ENCODE peak calls at places on chromosomes 12 and 14, in ten cellular contexts. T is endothelial cell, D is neural progenitor cell, F is choroid plexus epithelial cell, G is bronchial epithelial cell, U is thoracic aorta, H is tibial artery, J is progenitor cell of endocrine pancreas, V is cardiac fibroblast, W is foreskin fibroblast. K is an unnamed sample.

GRCh38 chr14:101186544-101186943 is 283.0 kb upstream of the RTL1 start:
- DNase-seq in J (no peak), H (no peak), D (no peak), T (no peak), W (no peak), G (no peak), U (no peak), V (no peak), F (no peak), K (no peak)

GRCh38 chr12:87253157-87253556 is 776.0 kb downstream of the C12orf50 start:
- DNase-seq in V (no peak), J (no peak), F (peak), T (no peak), W (peak), H (no peak), G (peak), D (no peak), U (no peak), K (no peak)

GRCh38 chr12:131060011-131060703 is 106.5 kb downstream of the ADGRD1 start:
- DNase-seq in G (no peak), J (no peak), F (no peak), V (no peak), D (no peak), H (peak), T (no peak), W (no peak), U (no peak), K (no peak)

GRCh38 chr12:106493531-106493930 is 89.3 kb upstream of the RFX4 start:
- DNase-seq in F (no peak), U (no peak), D (peak), H (no peak), V (no peak), W (no peak), T (no peak), G (no peak), J (no peak), K (no peak)

GRCh38 chr14:58777541-58777979 is 139.8 kb downstream of the DACT1 start:
- DNase-seq in J (no peak), U (no peak), V (no peak), D (peak), W (no peak), G (no peak), F (peak), H (no peak), T (no peak), K (no peak)

GRCh38 chr12:4800555-4800954 is 80.4 kb downstream of the GALNT8 start:
- DNase-seq in H (no peak), J (no peak), D (no peak), U (no peak), V (no peak), W (no peak), F (no peak), T (no peak), G (no peak), K (no peak)

GRCh38 chr12:75635606-75636444 is 124.4 kb upstream of the KRR1 start:
- DNase-seq in G (peak), U (no peak), D (no peak), H (no peak), J (no peak), F (peak), V (peak), T (no peak), W (peak), K (peak)

GRCh38 chr12:3017281-3017680 is 58.1 kb downstream of the TEAD4 start:
- DNase-seq in G (no peak), W (no peak), U (no peak), T (no peak), D (no peak), H (no peak), J (no peak), V (no peak), F (no peak), K (no peak)

GRCh38 chr14:76348898-76349297 is 27.0 kb upstream of the ESRRB start:
- DNase-seq in U (no peak), V (peak), T (no peak), D (peak), H (peak), F (peak), J (no peak), W (peak), G (no peak), K (no peak)

GRCh38 chr12:28065374-28065773 is 92.8 kb upstream of the PTHLH start:
- DNase-seq in H (no peak), D (no peak), F (no peak), V (peak), G (no peak), T (no peak), J (no peak), U (no peak), W (no peak), K (no peak)

GRCh38 chr12:2555487-2556082 is 239.2 kb upstream of the FKBP4 start:
- DNase-seq in W (no peak), H (no peak), U (no peak), D (peak), T (no peak), J (no peak), V (no peak), G (no peak), F (no peak), K (no peak)

GRCh38 chr14:104974146-104974541 is 4.0 kb downstream of the AHNAK2 start:
- DNase-seq in V (no peak), J (no peak), U (no peak), W (no peak), F (no peak), T (no peak), G (peak), H (no peak), D (no peak), K (no peak)

GRCh38 chr12:102958073-102958829 is 777 bp downstream of the ASCL1 start:
- DNase-seq in V (peak), U (no peak), W (peak), J (peak), D (peak), H (no peak), T (peak), F (peak), G (no peak), K (peak)
- TF ChIP-seq CTCF in V (no peak), U (no peak), W (no peak), J (no peak), D (peak), H (no peak), T (no peak), F (no peak), G (no peak), K (no peak)

DNA sequence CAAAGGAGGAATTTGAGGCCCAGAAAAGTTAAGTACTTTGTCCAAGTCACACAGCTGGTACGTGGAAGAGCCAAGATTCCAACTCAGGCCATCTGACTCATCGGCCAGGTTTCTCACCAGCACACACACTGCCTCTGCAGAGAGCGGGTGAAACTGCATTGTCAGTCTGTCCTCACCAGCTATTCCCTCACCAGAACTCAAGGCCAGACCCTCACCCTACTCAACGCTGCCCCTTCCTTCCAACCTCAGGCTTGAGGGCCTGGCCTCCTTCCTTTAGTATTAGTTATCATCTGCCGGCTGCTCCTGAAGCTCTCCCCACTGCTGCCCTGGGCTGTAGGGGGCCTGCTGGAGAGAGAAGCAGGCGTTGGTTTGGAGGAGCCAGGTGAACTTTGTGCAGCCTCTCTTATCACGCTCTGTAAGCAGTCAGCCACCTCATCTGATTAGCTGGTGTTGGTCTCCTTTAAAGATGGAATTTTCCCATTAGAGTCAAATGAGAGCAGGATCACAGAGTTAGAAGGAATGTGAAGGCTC is 16.6 kb upstream of the PLEK2 start:
- DNase-seq in D (no peak), V (peak), W (peak), U (no peak), F (peak), J (no peak), T (no peak), H (no peak), G (peak), K (no peak)
- TF ChIP-seq CTCF in D (no peak), V (no peak), W (no peak), U (no peak), F (peak), J (peak), T (no peak), H (no peak), G (no peak), K (no peak)

GRCh38 chr14:65360144-65360784 is 52.3 kb upstream of the FUT8 start:
- DNase-seq in H (no peak), W (no peak), D (no peak), F (peak), J (no peak), U (no peak), G (no peak), T (no peak), V (no peak), K (no peak)

GRCh38 chr14:65361920-65362319 is 50.6 kb upstream of the FUT8 start:
- DNase-seq in V (peak), D (no peak), T (no peak), U (no peak), G (peak), W (peak), F (peak), H (peak), J (no peak), K (no peak)

GRCh38 chr14:65357091-65357490 is 55.4 kb upstream of the FUT8 start:
- DNase-seq in W (no peak), F (no peak), U (no peak), H (no peak), V (no peak), J (no peak), T (no peak), G (no peak), D (no peak), K (no peak)

GRCh38 chr14:65356327-65356836 is 56.1 kb upstream of the FUT8 start:
- DNase-seq in T (no peak), F (peak), G (peak), J (no peak), V (peak), H (no peak), U (no peak), W (peak), D (no peak), K (no peak)

GRCh38 chr14:65359503-65359902 is 53.0 kb upstream of the FUT8 start:
- DNase-seq in W (peak), F (peak), G (peak), J (no peak), U (no peak), T (no peak), D (no peak), H (no peak), V (peak), K (no peak)
- TF ChIP-seq CTCF in W (no peak), F (peak), G (peak), J (no peak), U (no peak), T (no peak), D (no peak), H (no peak), V (no peak), K (no peak)

GRCh38 chr12:54169036-54169435 is 19.7 kb downstream of the SMUG1 start:
- DNase-seq in T (no peak), V (no peak), G (no peak), H (no peak), U (no peak), F (no peak), W (no peak), J (no peak), D (no peak), K (no peak)
- TF ChIP-seq CTCF in T (peak), V (peak), G (no peak), H (no peak), U (no peak), F (no peak), W (no peak), J (peak), D (peak), K (no peak)

DNA sequence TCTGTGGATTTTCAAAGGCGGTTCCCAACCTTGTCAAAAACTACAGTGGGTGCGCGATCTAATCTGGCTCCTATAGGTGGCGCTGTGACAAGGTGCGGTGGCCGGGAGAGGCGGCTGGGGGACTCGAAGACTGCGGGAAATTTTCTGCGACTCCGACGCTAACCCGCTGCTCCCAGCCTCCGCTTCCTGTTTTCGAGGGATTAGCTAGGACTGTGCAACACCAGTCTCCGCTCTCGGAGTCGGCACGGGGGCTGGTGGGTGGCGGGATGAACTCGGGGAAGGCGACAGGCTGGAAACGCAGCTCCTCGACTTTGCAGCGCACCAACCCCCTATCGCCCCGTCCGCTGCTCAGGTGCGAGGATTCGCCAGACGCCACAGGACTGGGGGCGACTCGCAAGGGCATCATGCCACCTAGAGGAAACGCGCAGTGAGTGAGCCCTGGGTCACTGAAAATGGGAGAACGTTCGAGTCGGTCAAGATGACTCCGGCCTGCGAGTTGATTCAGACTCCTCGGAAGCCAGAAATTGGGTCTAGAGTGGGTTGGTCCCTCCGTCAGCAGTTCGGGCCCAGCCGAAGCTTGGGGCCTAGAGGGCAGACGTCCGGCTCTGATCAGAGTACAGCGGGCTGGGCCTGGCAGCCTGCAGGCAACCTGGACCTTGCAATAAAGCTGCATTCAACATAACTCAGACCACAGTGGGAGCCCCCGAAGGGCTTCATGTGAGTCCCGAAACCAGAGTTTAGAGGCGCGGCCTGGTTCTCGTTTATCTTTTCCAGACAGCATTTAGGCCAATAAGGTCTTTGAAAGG is 5.5 kb upstream of the PAX9 start:
- DNase-seq in J (peak), H (no peak), T (peak), U (no peak), G (peak), D (peak), V (no peak), F (peak), W (peak), K (peak)
- TF ChIP-seq CTCF in J (peak), H (peak), T (peak), U (peak), G (peak), D (peak), V (peak), F (peak), W (no peak), K (peak)

GRCh38 chr14:95674613-95675012 is 11.6 kb upstream of the TCL1B start:
- DNase-seq in D (no peak), W (no peak), U (no peak), V (no peak), G (no peak), F (no peak), H (no peak), T (no peak), J (no peak), K (no peak)
- TF ChIP-seq CTCF in D (no peak), W (no peak), U (no peak), V (no peak), G (no peak), F (no peak), H (no peak), T (no peak), J (no peak), K (no peak)

GRCh38 chr12:115394498-115395220 is 710.7 kb upstream of the TBX3 start:
- DNase-seq in W (peak), F (no peak), H (no peak), D (no peak), V (peak), J (no peak), G (peak), T (no peak), U (no peak), K (no peak)

GRCh38 chr12:115402443-115403170 is 718.6 kb upstream of the TBX3 start:
- DNase-seq in F (no peak), W (peak), U (no peak), V (no peak), T (no peak), H (no peak), D (no peak), G (no peak), J (no peak), K (no peak)

GRCh38 chr12:115396567-115396966 is 712.6 kb upstream of the TBX3 start:
- DNase-seq in W (no peak), H (no peak), T (no peak), G (no peak), D (no peak), V (no peak), F (no peak), U (no peak), J (no peak), K (no peak)

GRCh38 chr12:115400011-115400410 is 716.0 kb upstream of the TBX3 start:
- DNase-seq in D (no peak), F (no peak), G (no peak), T (no peak), U (no peak), V (no peak), J (no peak), W (no peak), H (no peak), K (no peak)

DNA sequence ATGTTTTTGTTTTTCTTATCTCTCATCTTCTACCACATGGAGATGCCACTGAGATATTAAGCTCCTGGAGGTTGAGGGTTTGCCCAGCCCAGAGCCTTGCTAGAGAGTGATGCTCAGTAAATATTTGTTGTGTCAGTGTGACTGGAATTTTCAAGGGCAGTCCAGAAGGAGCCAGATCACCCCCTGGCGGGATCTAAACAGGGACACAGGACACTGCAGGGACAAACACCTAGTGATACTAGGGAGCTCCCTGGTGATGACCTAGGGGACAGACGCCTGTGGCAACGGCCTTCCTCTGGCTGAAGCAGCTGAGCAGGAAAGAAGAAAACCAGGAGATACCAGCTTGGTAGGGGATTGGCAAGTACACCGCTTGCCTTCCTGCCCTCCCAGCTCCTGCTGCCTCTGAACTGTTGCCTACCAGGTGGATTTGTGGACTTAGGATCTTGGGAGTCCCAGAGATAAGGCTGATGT is 714.4 kb upstream of the TBX3 start:
- DNase-seq in T (no peak), H (no peak), D (no peak), G (peak), V (peak), U (no peak), W (peak), J (no peak), F (no peak), K (no peak)
- TF ChIP-seq CTCF in T (no peak), H (no peak), D (no peak), G (peak), V (no peak), U (no peak), W (no peak), J (peak), F (peak), K (no peak)

DNA sequence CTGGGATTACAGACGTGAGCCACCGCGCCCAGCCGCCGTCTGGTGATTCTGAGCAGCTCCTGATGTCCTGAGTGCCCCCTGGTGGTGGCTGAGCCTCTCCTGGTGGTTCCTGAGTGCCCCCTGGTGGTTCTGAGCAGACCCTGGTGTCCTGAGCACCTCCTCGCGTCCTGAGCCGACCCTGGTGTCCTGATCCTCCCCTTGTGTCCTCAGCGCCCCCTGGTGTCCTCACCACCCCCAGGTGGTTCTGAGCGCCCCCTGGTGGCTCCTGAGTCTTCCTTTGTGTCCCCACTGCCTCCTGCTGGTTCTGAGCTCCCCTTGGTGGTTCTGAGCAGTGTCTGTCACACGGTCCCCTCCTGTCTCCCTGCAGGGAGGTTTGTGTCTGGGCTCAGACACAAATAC is 1304.9 kb downstream of the TMEM121 start:
- DNase-seq in U (no peak), J (no peak), D (no peak), G (no peak), F (peak), V (peak), T (no peak), W (no peak), H (no peak), K (peak)
- TF ChIP-seq CTCF in U (no peak), J (no peak), D (peak), G (peak), F (peak), V (peak), T (no peak), W (peak), H (no peak), K (peak)

DNA sequence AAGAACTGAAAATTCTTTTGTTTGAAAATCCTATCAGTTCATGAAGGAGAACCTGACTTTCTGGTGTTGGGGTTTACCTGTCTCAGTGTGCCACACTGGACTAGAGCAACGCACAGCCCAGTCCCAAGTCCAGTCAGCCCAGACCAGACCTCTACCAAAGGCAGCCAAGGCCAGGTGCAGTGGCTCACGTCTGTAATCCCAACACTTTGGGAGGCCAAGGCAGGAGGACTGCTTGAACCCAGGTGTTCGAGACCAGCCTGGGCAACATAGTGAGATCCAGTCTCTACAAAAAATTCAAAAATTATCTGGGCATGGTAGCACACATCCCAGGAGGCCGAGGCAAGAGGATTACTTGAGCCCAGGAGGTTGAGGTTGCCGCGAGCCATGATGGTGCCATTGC is 4.6 kb downstream of the CCDC85C start:
- DNase-seq in H (no peak), G (no peak), U (no peak), W (no peak), J (no peak), T (no peak), F (no peak), V (no peak), D (no peak), K (no peak)
- TF ChIP-seq CTCF in H (no peak), G (no peak), U (no peak), W (no peak), J (no peak), T (no peak), F (no peak), V (no peak), D (no peak), K (no peak)